ENCODE peak calls at places on chromosomes 2 and 18, in four cellular contexts. P, A, B and U are unnamed samples.

GRCh38 chr18:48797841-48798255 is 152.9 kb downstream of the SMAD7 start:
- DNase-seq in B (no peak), P (no peak), A (peak), U (peak)

GRCh38 chr18:59907172-59907571 is 7.4 kb downstream of the PMAIP1 start:
- DNase-seq in B (no peak), P (no peak), A (no peak), U (no peak)

GRCh38 chr2:116747103-116747502 is 1067.4 kb upstream of the DDX18 start:
- DNase-seq in B (no peak), A (no peak), P (no peak), U (peak)

GRCh38 chr2:130388221-130388907 is 32.5 kb downstream of the PTPN18 start:
- DNase-seq in P (peak), B (peak), A (no peak), U (no peak)

GRCh38 chr18:24683965-24684364 is 223.5 kb downstream of the HRH4 start:
- DNase-seq in A (no peak), P (no peak), B (no peak), U (no peak)

GRCh38 chr2:45412754-45413379 is 198.2 kb downstream of the SRBD1 start:
- DNase-seq in A (no peak), B (peak), P (peak), U (no peak)

GRCh38 chr2:6906165-6906751 is 11.0 kb upstream of the RNF144A start:
- DNase-seq in A (no peak), B (no peak), P (no peak), U (no peak)

GRCh38 chr2:20501974-20502373 is 55.1 kb downstream of the RHOB start:
- DNase-seq in P (peak), A (no peak), B (peak), U (no peak)

GRCh38 chr18:75249672-75250470 is 39.3 kb downstream of the TSHZ1 start:
- DNase-seq in A (peak), P (no peak), B (no peak), U (no peak)

GRCh38 chr2:28586864-28587263 is 91.0 kb downstream of the PLB1 start:
- DNase-seq in A (peak), P (no peak), B (no peak), U (no peak)

GRCh38 chr2:140027320-140027719 is 1247.1 kb upstream of the NXPH2 start:
- DNase-seq in B (no peak), A (no peak), P (no peak), U (no peak)

GRCh38 chr18:37762076-37762475 is 196.5 kb upstream of the CELF4 start:
- DNase-seq in P (no peak), A (no peak), B (no peak), U (no peak)

GRCh38 chr2:68689553-68690537 is 44.8 kb upstream of the ARHGAP25 start:
- DNase-seq in A (no peak), P (no peak), B (no peak), U (no peak)

GRCh38 chr18:41391616-41392610 is 563.1 kb upstream of the PIK3C3 start:
- DNase-seq in A (no peak), P (peak), B (peak), U (peak)

GRCh38 chr2:236755278-236755840 is 185.7 kb downstream of the ACKR3 start:
- DNase-seq in A (no peak), P (no peak), B (no peak), U (no peak)

GRCh38 chr18:37962316-37962966 is 396.8 kb upstream of the CELF4 start:
- DNase-seq in P (no peak), A (no peak), B (no peak), U (no peak)

DNA sequence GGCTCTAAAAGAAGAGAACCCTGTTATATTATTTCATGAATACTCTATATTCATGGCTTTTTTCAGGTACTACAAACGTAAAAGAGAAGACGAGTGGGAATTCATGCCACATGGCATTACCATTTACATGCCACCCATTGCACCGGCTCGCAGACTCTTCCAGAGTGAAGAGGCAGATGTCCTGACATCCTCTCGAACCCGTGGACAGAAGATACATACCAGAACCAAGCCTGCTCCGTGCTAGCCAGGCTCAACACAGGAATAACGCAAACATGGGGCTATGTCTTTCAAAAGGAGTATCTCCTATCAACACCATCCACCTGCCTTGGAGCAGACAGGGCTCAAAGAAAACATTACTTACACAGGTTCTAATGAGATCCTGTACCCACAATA is 168.8 kb downstream of the THADA start:
- DNase-seq in P (no peak), B (no peak), A (no peak), U (no peak)
- H3K27ac ChIP-seq in P (peak), B (no peak), A (peak), U (peak)

GRCh38 chr2:96866586-96866985 is 3.3 kb downstream of the SEMA4C start:
- DNase-seq in P (no peak), B (no peak), A (no peak), U (no peak)
- H3K27ac ChIP-seq in P (no peak), B (peak), A (no peak), U (no peak)

GRCh38 chr2:74845217-74845751 is 11.4 kb downstream of the HK2 start:
- DNase-seq in A (no peak), B (peak), P (peak), U (no peak)
- H3K27ac ChIP-seq in A (no peak), B (peak), P (peak), U (peak)

DNA sequence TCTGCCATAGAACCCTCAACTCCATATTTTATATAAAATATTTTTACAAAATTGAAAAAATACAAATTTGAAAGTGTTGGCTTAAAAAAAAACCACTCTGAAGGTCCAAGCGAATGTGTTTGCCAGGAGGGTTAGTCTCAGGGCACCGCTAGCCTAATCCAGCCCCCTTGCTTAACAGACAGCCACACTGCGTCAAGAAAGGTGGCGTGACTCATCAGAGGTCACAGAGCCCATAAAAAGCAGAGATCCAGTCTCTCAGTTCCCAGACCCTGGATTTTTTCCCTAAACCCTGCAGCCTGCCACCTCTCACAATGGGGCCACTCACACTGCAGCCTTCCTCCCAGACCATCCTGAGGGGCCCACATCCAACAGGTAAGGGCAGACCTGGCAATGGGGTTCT is 3.9 kb upstream of the TNS1 start:
- DNase-seq in A (no peak), P (peak), B (peak), U (no peak)
- H3K27ac ChIP-seq in A (no peak), P (peak), B (no peak), U (peak)

GRCh38 chr18:6202861-6203260 is 211.8 kb downstream of the L3MBTL4 start:
- DNase-seq in B (no peak), A (no peak), P (no peak), U (no peak)
- H3K27ac ChIP-seq in B (no peak), A (no peak), P (no peak), U (no peak)

GRCh38 chr2:226969412-226969811 is 133.6 kb downstream of the RHBDD1 start:
- DNase-seq in B (peak), P (peak), A (no peak), U (no peak)
- H3K27ac ChIP-seq in B (no peak), P (no peak), A (no peak), U (peak)

GRCh38 chr2:120877409-120877808 is 141.7 kb downstream of the GLI2 start:
- DNase-seq in P (no peak), A (no peak), B (no peak), U (no peak)

GRCh38 chr2:120880381-120880780 is 144.7 kb downstream of the GLI2 start:
- DNase-seq in P (peak), B (peak), A (no peak), U (no peak)

GRCh38 chr2:120878970-120879369 is 143.3 kb downstream of the GLI2 start:
- DNase-seq in A (no peak), B (no peak), P (no peak), U (no peak)

GRCh38 chr2:120881981-120882788 is 146.5 kb downstream of the GLI2 start:
- DNase-seq in A (peak), P (no peak), B (no peak), U (peak)

GRCh38 chr2:120879401-120880295 is 144.0 kb downstream of the GLI2 start:
- DNase-seq in B (peak), P (no peak), A (no peak), U (no peak)
- H3K27ac ChIP-seq in B (no peak), P (no peak), A (no peak), U (no peak)

GRCh38 chr2:14632133-14632936 is at the start of gene LRATD1:
- DNase-seq in P (peak), A (no peak), B (peak), U (peak)
- H3K27ac ChIP-seq in P (no peak), A (no peak), B (no peak), U (no peak)

DNA sequence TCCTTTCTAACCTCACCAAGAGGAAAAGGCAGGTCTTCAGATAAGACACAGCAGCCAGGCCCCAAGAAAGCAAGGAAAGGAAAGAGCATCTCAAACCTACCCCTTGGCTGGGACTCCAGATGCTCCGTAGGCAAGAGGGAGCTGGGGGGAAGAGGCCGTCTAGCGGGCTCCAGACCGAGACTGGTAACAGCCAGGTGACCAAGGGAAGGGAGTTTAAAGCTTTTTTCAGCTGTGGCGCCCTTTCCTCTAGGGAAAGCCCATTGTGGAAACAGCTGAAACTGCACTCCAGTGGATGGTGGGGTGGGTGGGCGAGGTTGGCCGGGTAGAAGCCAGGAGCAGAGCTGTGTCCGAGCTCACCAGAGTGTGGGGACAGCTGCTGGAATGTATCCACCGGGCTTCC is 180.4 kb downstream of the KLHL29 start:
- DNase-seq in A (no peak), B (no peak), P (no peak), U (no peak)
- H3K27ac ChIP-seq in A (no peak), B (no peak), P (no peak), U (no peak)